ENCODE peak calls at places on chromosomes 11 and 22, in five cellular contexts. P, E, G, S and I are unnamed samples.

GRCh38 chr22:40345801-40346177 is 511 bp upstream of the ADSL start:
- DNase-seq in G (peak; percentile 63), S (peak; percentile 36), E (peak; percentile 53), P (peak; percentile 19), I (peak; percentile 69)

GRCh38 chr11:80519591-80520258 is 1078.9 kb upstream of the TENM4 start:
- DNase-seq in G (no peak), S (no peak), E (no peak), P (peak; percentile 44), I (no peak)

GRCh38 chr22:46004105-46004866 is 27.3 kb upstream of the WNT7B start:
- DNase-seq in E (no peak), S (no peak), G (peak; percentile 1), P (no peak), I (no peak)

GRCh38 chr22:43292633-43293025 is 50.5 kb downstream of the SCUBE1 start:
- DNase-seq in E (no peak), P (no peak), G (no peak), S (no peak), I (no peak)

GRCh38 chr22:36922752-36923457 is 9.5 kb downstream of the CSF2RB start:
- DNase-seq in E (no peak), G (no peak), P (no peak), S (no peak), I (no peak)

GRCh38 chr22:44780876-44781275 is 28.5 kb downstream of the ARHGAP8 start:
- DNase-seq in P (no peak), G (no peak), S (no peak), E (no peak), I (no peak)

GRCh38 chr11:24760681-24761080 is 263.8 kb downstream of the LUZP2 start:
- DNase-seq in S (no peak), E (no peak), P (peak; percentile 5), G (no peak), I (no peak)

GRCh38 chr11:96481806-96482592 is 92.2 kb downstream of the JRKL start:
- DNase-seq in E (no peak), S (no peak), G (no peak), P (no peak), I (no peak)

GRCh38 chr11:776459-777287 is 614 bp downstream of the GATD1 start:
- DNase-seq in S (peak; percentile 98), G (peak; percentile 41), E (peak; percentile 90), P (no peak), I (peak; percentile 71)

GRCh38 chr11:67045314-67045713 is 11.3 kb upstream of the RHOD start:
- DNase-seq in G (no peak), E (no peak), S (no peak), P (peak; percentile 90), I (no peak)

GRCh38 chr22:41344189-41344788 is 37.5 kb upstream of the TEF start:
- DNase-seq in E (no peak), P (no peak), G (no peak), S (no peak), I (no peak)

GRCh38 chr11:22477312-22477711 is 139.1 kb downstream of the SLC17A6 start:
- DNase-seq in E (no peak), P (no peak), G (peak; percentile 24), S (no peak), I (no peak)

GRCh38 chr11:60345489-60345888 is 18.4 kb downstream of the MS4A6E start:
- DNase-seq in S (no peak), G (peak; percentile 33), E (peak; percentile 39), P (peak; percentile 54), I (peak; percentile 59)

GRCh38 chr11:27719575-27719925 is 19.3 kb upstream of the BDNF start:
- DNase-seq in S (peak; percentile 52), G (no peak), P (no peak), E (no peak), I (no peak)

GRCh38 chr11:116513894-116514293 is 258.9 kb downstream of the BUD13 start:
- DNase-seq in S (no peak), G (peak; percentile 59), E (peak; percentile 69), P (peak; percentile 63), I (no peak)

GRCh38 chr11:33256031-33256807 is 962 bp upstream of the HIPK3 start:
- DNase-seq in G (no peak), S (peak; percentile 29), P (no peak), E (peak; percentile 9), I (no peak)

DNA sequence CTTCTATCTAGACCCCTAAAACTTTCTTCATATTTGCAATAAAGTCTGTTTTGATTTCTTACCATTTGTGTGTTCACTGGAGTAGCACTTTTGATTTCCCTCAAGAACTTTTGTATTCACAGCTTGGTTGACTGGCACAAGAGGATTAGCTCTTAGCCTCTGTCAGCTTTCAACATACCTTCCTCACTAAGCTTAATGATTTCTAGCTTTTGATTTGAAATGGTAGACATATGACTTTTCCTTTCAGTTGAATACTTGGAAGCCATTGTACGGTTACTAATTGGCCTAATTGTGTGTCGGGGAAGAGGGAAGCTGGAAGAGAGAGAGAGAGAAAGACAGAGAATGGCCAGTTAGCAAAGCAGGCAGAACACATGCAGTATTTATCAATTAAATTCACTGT is 180.5 kb downstream of the ARHGAP42 start:
- DNase-seq in S (no peak), P (no peak), G (no peak), E (peak; percentile 29), I (no peak)
- TF ChIP-seq EZH2phosphoT487 in S (no peak), P (no peak), G (no peak), E (no peak), I (no peak)

GRCh38 chr11:10752486-10752885 is 1.4 kb downstream of the CTR9 start:
- DNase-seq in G (no peak), S (no peak), P (no peak), E (no peak), I (no peak)

GRCh38 chr11:10750838-10751580 is at the start of gene CTR9:
- DNase-seq in G (peak; percentile 92), P (peak; percentile 87), E (peak; percentile 97), S (peak; percentile 89), I (peak; percentile 93)

GRCh38 chr11:10752061-10752460 is 1.0 kb downstream of the CTR9 start:
- DNase-seq in G (no peak), S (no peak), E (no peak), P (no peak), I (peak; percentile 15)

GRCh38 chr11:10749476-10749875 is 1.6 kb upstream of the CTR9 start:
- DNase-seq in S (no peak), G (no peak), E (no peak), P (no peak), I (no peak)

DNA sequence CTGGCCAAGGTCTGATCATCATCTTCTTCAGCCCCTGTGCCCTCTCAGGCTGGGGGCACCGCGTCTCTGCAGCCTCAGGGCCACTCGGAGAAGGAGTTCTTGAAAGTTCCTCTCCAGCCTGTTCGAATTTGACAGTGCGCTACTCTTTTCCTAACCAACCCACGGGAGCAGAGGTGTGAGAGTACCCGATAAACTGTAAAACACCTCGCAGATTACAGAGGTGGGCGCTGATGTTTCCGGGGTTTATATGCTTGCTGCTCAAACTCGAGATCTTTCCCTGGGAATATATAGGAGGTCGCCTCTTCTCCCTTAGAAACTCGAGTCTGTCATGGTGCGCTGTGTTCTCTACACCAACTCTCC is 515 bp downstream of the CTR9 start:
- DNase-seq in G (no peak), E (no peak), S (no peak), P (no peak), I (no peak)
- H3K27ac ChIP-seq in G (peak overlapping the region; percentile 82), E (no peak overlapping the region), S (peak overlapping the region; percentile 99), P (peak overlapping the region; percentile 97), I (peak overlapping the region; percentile 72)

GRCh38 chr11:76314741-76315090 is 66.2 kb downstream of the THAP12 start:
- DNase-seq in S (no peak), E (no peak), P (peak; percentile 13), G (no peak), I (no peak)
- TF ChIP-seq EZH2phosphoT487 in S (no peak), E (no peak), P (no peak), G (no peak), I (no peak)

GRCh38 chr11:74948546-74948897 is 369 bp downstream of the XRRA1 start:
- DNase-seq in G (no peak), E (no peak), S (peak; percentile 52), P (no peak), I (peak; percentile 38)
- H3K27ac ChIP-seq in G (peak overlapping the region; percentile 97), E (no peak overlapping the region), S (peak overlapping the region; percentile 80), P (no peak overlapping the region), I (peak overlapping the region; percentile 74)

DNA sequence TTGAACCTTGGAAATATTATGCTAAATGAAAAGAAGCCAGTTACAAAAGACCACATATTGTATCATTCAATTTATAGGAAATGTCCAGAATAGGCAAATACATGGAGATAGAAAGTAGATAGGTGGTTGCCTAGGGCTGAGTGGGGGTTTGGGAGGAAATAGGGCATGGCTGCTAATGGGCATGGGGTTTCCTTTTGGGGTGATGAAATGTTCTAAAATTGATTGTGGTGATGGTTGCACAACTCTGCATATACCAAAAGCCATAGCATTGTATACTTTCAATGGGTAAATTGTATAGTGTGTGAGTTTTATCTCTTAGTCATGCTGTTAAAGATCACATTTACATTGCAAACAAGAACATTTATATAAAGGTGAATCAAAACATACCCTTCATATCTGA is 48.7 kb downstream of the LDLRAD3 start:
- DNase-seq in P (peak; percentile 28), S (no peak), G (no peak), E (no peak), I (no peak)
- TF ChIP-seq EZH2phosphoT487 in P (no peak), S (no peak), G (no peak), E (no peak), I (no peak)

GRCh38 chr22:39313258-39314001 is 6.0 kb downstream of the RPL3 start:
- DNase-seq in P (no peak), S (no peak), E (no peak), G (no peak), I (no peak)

GRCh38 chr22:39316440-39317083 is 2.9 kb downstream of the RPL3 start:
- DNase-seq in P (peak; percentile 86), S (peak; percentile 57), G (peak; percentile 84), E (peak; percentile 88), I (peak; percentile 83)

GRCh38 chr22:39312410-39312809 is 7.0 kb downstream of the RPL3 start:
- DNase-seq in E (no peak), P (no peak), S (no peak), G (no peak), I (no peak)

GRCh38 chr22:39315389-39315788 is 4.0 kb downstream of the RPL3 start:
- DNase-seq in E (no peak), G (no peak), S (no peak), P (no peak), I (no peak)

GRCh38 chr22:39314251-39314971 is 5.0 kb downstream of the RPL3 start:
- DNase-seq in S (no peak), G (no peak), E (no peak), P (no peak), I (no peak)
- H3K27ac ChIP-seq in S (no peak overlapping the region), G (no peak overlapping the region), E (no peak overlapping the region), P (no peak overlapping the region), I (no peak overlapping the region)

DNA sequence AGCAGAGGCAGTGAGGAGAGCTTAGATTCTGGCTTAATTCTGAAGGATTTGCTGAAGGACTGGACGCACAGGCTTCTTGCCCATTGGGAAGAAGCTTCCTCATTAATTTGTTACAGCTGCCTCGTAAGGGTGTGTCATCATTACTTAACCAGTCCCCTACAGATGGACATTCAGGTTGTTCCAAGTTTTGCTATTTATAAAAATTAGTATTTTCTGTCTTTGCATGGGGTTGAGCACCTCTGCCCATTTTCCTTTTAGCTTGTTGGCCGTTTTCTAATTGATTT is 38.1 kb downstream of the CAPN1 start:
- DNase-seq in P (peak; percentile 17), E (no peak), G (no peak), S (no peak), I (no peak)
- TF ChIP-seq EZH2phosphoT487 in P (no peak), E (no peak), G (no peak), S (no peak), I (no peak)

GRCh38 chr11:75150879-75151278 is at the start of gene SLCO2B1:
- DNase-seq in E (no peak), P (no peak), S (no peak), G (no peak), I (no peak)
- H3K27ac ChIP-seq in E (no peak within 1 kb of the TSS), P (no peak within 1 kb of the TSS), S (no peak within 1 kb of the TSS), G (no peak within 1 kb of the TSS), I (no peak within 1 kb of the TSS)